ENCODE peak calls at places on chromosomes 16 and 17, in ten cellular contexts. One of them, this sample, is unnamed.

GRCh38 chr16:27359051-27359450 is 42.9 kb upstream of the IL21R start:
- DNase-seq in psoas muscle: no peak
- DNase-seq in ascending aorta: no peak
- DNase-seq in right lobe of liver: no peak
- DNase-seq in choroid plexus epithelial cell: no peak
- DNase-seq in H7: no peak
- DNase-seq in IMR-90: no peak
- DNase-seq in AG10803: no peak
- DNase-seq in mucosa of descending colon: no peak
- DNase-seq in PC-9: no peak
- DNase-seq in this sample: no peak

GRCh38 chr16:83187404-83187803 is 560.6 kb downstream of the CDH13 start:
- DNase-seq in choroid plexus epithelial cell: peak
- DNase-seq in psoas muscle: no peak
- DNase-seq in right lobe of liver: no peak
- DNase-seq in H7: no peak
- DNase-seq in AG10803: peak
- DNase-seq in mucosa of descending colon: no peak
- DNase-seq in ascending aorta: no peak
- DNase-seq in PC-9: no peak
- DNase-seq in IMR-90: peak
- DNase-seq in this sample: no peak

GRCh38 chr17:5557485-5557884 is 26.8 kb downstream of the NLRP1 start:
- DNase-seq in ascending aorta: no peak
- DNase-seq in H7: no peak
- DNase-seq in IMR-90: peak
- DNase-seq in right lobe of liver: no peak
- DNase-seq in mucosa of descending colon: no peak
- DNase-seq in choroid plexus epithelial cell: peak
- DNase-seq in AG10803: peak
- DNase-seq in psoas muscle: no peak
- DNase-seq in PC-9: peak
- DNase-seq in this sample: no peak

GRCh38 chr16:56372938-56373337 is 52.4 kb downstream of the AMFR start:
- DNase-seq in mucosa of descending colon: no peak
- DNase-seq in IMR-90: peak
- DNase-seq in PC-9: peak
- DNase-seq in H7: no peak
- DNase-seq in choroid plexus epithelial cell: no peak
- DNase-seq in ascending aorta: no peak
- DNase-seq in right lobe of liver: no peak
- DNase-seq in AG10803: no peak
- DNase-seq in psoas muscle: no peak
- DNase-seq in this sample: no peak

GRCh38 chr16:14036869-14037268 is 34.2 kb upstream of the MRTFB start:
- DNase-seq in mucosa of descending colon: no peak
- DNase-seq in PC-9: no peak
- DNase-seq in IMR-90: no peak
- DNase-seq in choroid plexus epithelial cell: no peak
- DNase-seq in psoas muscle: no peak
- DNase-seq in AG10803: peak
- DNase-seq in right lobe of liver: no peak
- DNase-seq in ascending aorta: no peak
- DNase-seq in H7: no peak
- DNase-seq in this sample: no peak

GRCh38 chr16:88702364-88703210 is 3.6 kb downstream of the RNF166 start:
- DNase-seq in H7: no peak
- DNase-seq in psoas muscle: no peak
- DNase-seq in AG10803: no peak
- DNase-seq in ascending aorta: no peak
- DNase-seq in IMR-90: no peak
- DNase-seq in PC-9: no peak
- DNase-seq in right lobe of liver: no peak
- DNase-seq in mucosa of descending colon: no peak
- DNase-seq in choroid plexus epithelial cell: no peak
- DNase-seq in this sample: no peak

GRCh38 chr17:75902406-75902805 is 2.3 kb downstream of the MRPL38 start:
- DNase-seq in AG10803: no peak
- DNase-seq in PC-9: no peak
- DNase-seq in choroid plexus epithelial cell: no peak
- DNase-seq in H7: no peak
- DNase-seq in right lobe of liver: no peak
- DNase-seq in mucosa of descending colon: no peak
- DNase-seq in psoas muscle: no peak
- DNase-seq in ascending aorta: no peak
- DNase-seq in IMR-90: no peak
- DNase-seq in this sample: no peak

GRCh38 chr17:17909078-17909477 is 63.1 kb downstream of the TOM1L2 start:
- DNase-seq in choroid plexus epithelial cell: no peak
- DNase-seq in PC-9: no peak
- DNase-seq in psoas muscle: no peak
- DNase-seq in mucosa of descending colon: no peak
- DNase-seq in AG10803: no peak
- DNase-seq in right lobe of liver: no peak
- DNase-seq in H7: no peak
- DNase-seq in IMR-90: no peak
- DNase-seq in ascending aorta: no peak
- DNase-seq in this sample: no peak

GRCh38 chr16:27852116-27852515 is 211.4 kb downstream of the GSG1L start:
- DNase-seq in ascending aorta: no peak
- DNase-seq in choroid plexus epithelial cell: no peak
- DNase-seq in psoas muscle: peak
- DNase-seq in mucosa of descending colon: no peak
- DNase-seq in H7: no peak
- DNase-seq in PC-9: no peak
- DNase-seq in IMR-90: no peak
- DNase-seq in AG10803: no peak
- DNase-seq in right lobe of liver: no peak
- DNase-seq in this sample: no peak

GRCh38 chr17:8152112-8152775 is at the start of gene PER1:
- DNase-seq in psoas muscle: peak
- DNase-seq in choroid plexus epithelial cell: peak
- DNase-seq in H7: peak
- DNase-seq in IMR-90: peak
- DNase-seq in PC-9: peak
- DNase-seq in right lobe of liver: peak
- DNase-seq in mucosa of descending colon: peak
- DNase-seq in ascending aorta: peak
- DNase-seq in AG10803: peak
- DNase-seq in this sample: peak

GRCh38 chr17:8149419-8150193 is 2.6 kb downstream of the PER1 start:
- DNase-seq in mucosa of descending colon: no peak
- DNase-seq in AG10803: no peak
- DNase-seq in choroid plexus epithelial cell: no peak
- DNase-seq in IMR-90: no peak
- DNase-seq in psoas muscle: no peak
- DNase-seq in PC-9: no peak
- DNase-seq in right lobe of liver: no peak
- DNase-seq in ascending aorta: no peak
- DNase-seq in H7: peak
- DNase-seq in this sample: no peak

GRCh38 chr17:8151641-8152111 is 528 bp downstream of the PER1 start:
- DNase-seq in ascending aorta: peak
- DNase-seq in H7: no peak
- DNase-seq in psoas muscle: peak
- DNase-seq in choroid plexus epithelial cell: peak
- DNase-seq in IMR-90: peak
- DNase-seq in AG10803: peak
- DNase-seq in mucosa of descending colon: peak
- DNase-seq in right lobe of liver: peak
- DNase-seq in PC-9: no peak
- DNase-seq in this sample: peak

GRCh38 chr17:8151120-8151640 is 1.0 kb downstream of the PER1 start:
- DNase-seq in ascending aorta: peak
- DNase-seq in choroid plexus epithelial cell: peak
- DNase-seq in IMR-90: peak
- DNase-seq in right lobe of liver: peak
- DNase-seq in psoas muscle: peak
- DNase-seq in PC-9: no peak
- DNase-seq in AG10803: peak
- DNase-seq in mucosa of descending colon: peak
- DNase-seq in H7: peak
- DNase-seq in this sample: peak

GRCh38 chr17:8150194-8151119 is 1.7 kb downstream of the PER1 start:
- DNase-seq in psoas muscle: no peak
- DNase-seq in H7: peak
- DNase-seq in IMR-90: no peak
- DNase-seq in PC-9: no peak
- DNase-seq in choroid plexus epithelial cell: no peak
- DNase-seq in right lobe of liver: no peak
- DNase-seq in AG10803: no peak
- DNase-seq in mucosa of descending colon: no peak
- DNase-seq in ascending aorta: no peak
- DNase-seq in this sample: no peak
- H3K4me3 ChIP-seq in psoas muscle: peak
- H3K4me3 ChIP-seq in H7: peak
- H3K4me3 ChIP-seq in IMR-90: peak
- H3K4me3 ChIP-seq in PC-9: no peak
- H3K4me3 ChIP-seq in choroid plexus epithelial cell: peak
- H3K4me3 ChIP-seq in right lobe of liver: peak
- H3K4me3 ChIP-seq in AG10803: peak
- H3K4me3 ChIP-seq in mucosa of descending colon: no peak
- H3K4me3 ChIP-seq in ascending aorta: peak
- H3K4me3 ChIP-seq in this sample: peak

DNA sequence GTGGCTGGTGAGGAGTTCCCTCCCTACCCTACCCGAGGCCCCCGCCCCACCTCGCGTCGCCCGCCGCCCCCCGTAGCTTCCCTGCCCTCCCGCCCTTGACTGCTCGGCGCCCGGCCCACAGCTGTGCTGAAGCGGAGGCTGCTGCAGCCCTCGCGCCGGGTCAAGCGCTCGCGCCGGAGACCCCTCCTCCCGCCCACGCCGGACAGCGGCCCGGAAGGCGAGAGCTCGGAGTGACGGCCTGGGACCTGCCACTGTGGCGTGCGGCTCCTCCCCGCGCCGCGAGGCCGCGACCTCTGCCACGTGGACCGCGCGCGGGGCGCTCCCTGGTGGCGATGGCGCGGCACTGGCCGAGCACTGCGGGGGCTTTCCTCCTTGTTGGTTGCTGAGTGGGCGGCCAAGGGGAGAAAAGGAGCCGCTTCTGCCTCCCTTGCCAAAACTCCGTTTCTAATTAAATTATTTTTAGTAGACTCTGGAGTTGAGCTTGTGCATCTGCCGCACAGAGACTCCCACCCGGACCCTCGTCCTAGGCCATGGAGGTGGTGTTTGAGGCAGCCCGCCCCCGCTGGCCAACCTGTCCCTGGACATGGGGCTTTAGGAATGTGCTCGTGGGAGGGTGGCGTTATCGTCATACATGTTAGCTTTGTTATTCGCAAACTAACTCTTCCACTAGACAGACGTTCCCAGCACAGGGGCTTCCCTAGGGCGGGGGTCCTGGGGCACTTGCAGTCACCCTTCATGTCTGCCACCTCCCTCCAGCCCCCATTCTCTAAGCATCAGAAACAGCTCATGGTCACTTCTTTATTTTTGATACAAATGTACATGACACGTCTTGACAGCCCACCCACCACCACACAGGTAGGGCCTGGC is 4.4 kb downstream of the TP53I13 start:
- DNase-seq in AG10803: peak
- DNase-seq in right lobe of liver: peak
- DNase-seq in IMR-90: peak
- DNase-seq in PC-9: peak
- DNase-seq in ascending aorta: no peak
- DNase-seq in choroid plexus epithelial cell: peak
- DNase-seq in psoas muscle: peak
- DNase-seq in H7: peak
- DNase-seq in mucosa of descending colon: no peak
- DNase-seq in this sample: peak
- H3K4me3 ChIP-seq in AG10803: no peak
- H3K4me3 ChIP-seq in right lobe of liver: peak
- H3K4me3 ChIP-seq in IMR-90: no peak
- H3K4me3 ChIP-seq in PC-9: no peak
- H3K4me3 ChIP-seq in ascending aorta: peak
- H3K4me3 ChIP-seq in choroid plexus epithelial cell: peak
- H3K4me3 ChIP-seq in psoas muscle: peak
- H3K4me3 ChIP-seq in H7: peak
- H3K4me3 ChIP-seq in mucosa of descending colon: no peak
- H3K4me3 ChIP-seq in this sample: no peak

GRCh38 chr17:41771389-41772206 is 14.9 kb downstream of the JUP start:
- DNase-seq in ascending aorta: no peak
- DNase-seq in choroid plexus epithelial cell: no peak
- DNase-seq in mucosa of descending colon: peak
- DNase-seq in H7: no peak
- DNase-seq in AG10803: no peak
- DNase-seq in right lobe of liver: no peak
- DNase-seq in PC-9: no peak
- DNase-seq in IMR-90: no peak
- DNase-seq in psoas muscle: no peak
- DNase-seq in this sample: no peak

GRCh38 chr17:41772586-41773189 is 13.8 kb downstream of the JUP start:
- DNase-seq in AG10803: no peak
- DNase-seq in mucosa of descending colon: peak
- DNase-seq in psoas muscle: no peak
- DNase-seq in H7: no peak
- DNase-seq in PC-9: no peak
- DNase-seq in ascending aorta: no peak
- DNase-seq in IMR-90: no peak
- DNase-seq in choroid plexus epithelial cell: no peak
- DNase-seq in right lobe of liver: peak
- DNase-seq in this sample: no peak

GRCh38 chr17:41773731-41774193 is 12.7 kb downstream of the JUP start:
- DNase-seq in PC-9: no peak
- DNase-seq in choroid plexus epithelial cell: peak
- DNase-seq in H7: peak
- DNase-seq in ascending aorta: no peak
- DNase-seq in mucosa of descending colon: peak
- DNase-seq in psoas muscle: no peak
- DNase-seq in AG10803: no peak
- DNase-seq in right lobe of liver: no peak
- DNase-seq in IMR-90: peak
- DNase-seq in this sample: no peak

GRCh38 chr17:41772218-41772585 is 14.3 kb downstream of the JUP start:
- DNase-seq in right lobe of liver: peak
- DNase-seq in H7: peak
- DNase-seq in IMR-90: no peak
- DNase-seq in ascending aorta: no peak
- DNase-seq in PC-9: peak
- DNase-seq in choroid plexus epithelial cell: no peak
- DNase-seq in mucosa of descending colon: peak
- DNase-seq in psoas muscle: no peak
- DNase-seq in AG10803: no peak
- DNase-seq in this sample: no peak

GRCh38 chr17:41773190-41773588 is 13.3 kb downstream of the JUP start:
- DNase-seq in H7: peak
- DNase-seq in psoas muscle: peak
- DNase-seq in mucosa of descending colon: peak
- DNase-seq in right lobe of liver: peak
- DNase-seq in ascending aorta: peak
- DNase-seq in IMR-90: peak
- DNase-seq in AG10803: peak
- DNase-seq in choroid plexus epithelial cell: peak
- DNase-seq in PC-9: peak
- DNase-seq in this sample: peak
- H3K4me3 ChIP-seq in H7: no peak
- H3K4me3 ChIP-seq in psoas muscle: no peak
- H3K4me3 ChIP-seq in mucosa of descending colon: no peak
- H3K4me3 ChIP-seq in right lobe of liver: peak
- H3K4me3 ChIP-seq in ascending aorta: no peak
- H3K4me3 ChIP-seq in IMR-90: no peak
- H3K4me3 ChIP-seq in AG10803: no peak
- H3K4me3 ChIP-seq in choroid plexus epithelial cell: no peak
- H3K4me3 ChIP-seq in PC-9: peak
- H3K4me3 ChIP-seq in this sample: no peak

GRCh38 chr16:3174618-3175148 is 13.3 kb upstream of the OR1F1 start:
- DNase-seq in psoas muscle: no peak
- DNase-seq in AG10803: no peak
- DNase-seq in ascending aorta: no peak
- DNase-seq in choroid plexus epithelial cell: no peak
- DNase-seq in mucosa of descending colon: no peak
- DNase-seq in IMR-90: no peak
- DNase-seq in right lobe of liver: no peak
- DNase-seq in H7: no peak
- DNase-seq in PC-9: no peak
- DNase-seq in this sample: no peak
- H3K4me3 ChIP-seq in psoas muscle: no peak
- H3K4me3 ChIP-seq in AG10803: no peak
- H3K4me3 ChIP-seq in ascending aorta: no peak
- H3K4me3 ChIP-seq in choroid plexus epithelial cell: no peak
- H3K4me3 ChIP-seq in mucosa of descending colon: no peak
- H3K4me3 ChIP-seq in IMR-90: no peak
- H3K4me3 ChIP-seq in right lobe of liver: no peak
- H3K4me3 ChIP-seq in H7: peak
- H3K4me3 ChIP-seq in PC-9: peak
- H3K4me3 ChIP-seq in this sample: peak